ENCODE peak calls at places on chromosomes 2 and 18, in four cellular contexts. One of them, this sample, is unnamed. For H3K4me1, the result is how much of the 10 kb centered on the place peaks cover.

GRCh38 chr2:63050916-63051794 is 525 bp downstream of the OTX1 start:
- DNase-seq in stomach: no peak
- DNase-seq in kidney: peak
- DNase-seq in A549: no peak
- DNase-seq in this sample: no peak

GRCh38 chr2:187593697-187594096 is 39.5 kb upstream of the TFPI start:
- DNase-seq in stomach: no peak
- DNase-seq in kidney: no peak
- DNase-seq in A549: no peak
- DNase-seq in this sample: no peak

GRCh38 chr2:35356332-35356731 is 999.2 kb upstream of the CRIM1 start:
- DNase-seq in stomach: no peak
- DNase-seq in kidney: no peak
- DNase-seq in A549: no peak
- DNase-seq in this sample: no peak

GRCh38 chr2:174829550-174829949 is 65.3 kb upstream of the CHRNA1 start:
- DNase-seq in stomach: no peak
- DNase-seq in kidney: no peak
- DNase-seq in A549: no peak
- DNase-seq in this sample: no peak

GRCh38 chr18:8623549-8624106 is 14.4 kb downstream of the RAB12 start:
- DNase-seq in stomach: no peak
- DNase-seq in kidney: peak
- DNase-seq in A549: no peak
- DNase-seq in this sample: no peak

GRCh38 chr2:132279930-132280615 is 118.3 kb upstream of the ANKRD30BL start:
- DNase-seq in stomach: no peak
- DNase-seq in kidney: no peak
- DNase-seq in A549: no peak
- DNase-seq in this sample: no peak

GRCh38 chr2:9365498-9366019 is 57.8 kb downstream of the ITGB1BP1 start:
- DNase-seq in stomach: no peak
- DNase-seq in kidney: no peak
- DNase-seq in A549: no peak
- DNase-seq in this sample: no peak

GRCh38 chr2:105378921-105379383 is 19.9 kb downstream of the FHL2 start:
- DNase-seq in stomach: no peak
- DNase-seq in kidney: no peak
- DNase-seq in A549: no peak
- DNase-seq in this sample: no peak

GRCh38 chr2:70936979-70937811 is 1.5 kb downstream of the ATP6V1B1 start:
- DNase-seq in stomach: no peak
- DNase-seq in kidney: no peak
- DNase-seq in A549: no peak
- DNase-seq in this sample: peak

GRCh38 chr2:67581751-67582150 is 184.6 kb downstream of the ETAA1 start:
- DNase-seq in stomach: no peak
- DNase-seq in kidney: no peak
- DNase-seq in A549: no peak
- DNase-seq in this sample: no peak

GRCh38 chr2:157052685-157053224 is 204.8 kb upstream of the GALNT5 start:
- DNase-seq in stomach: no peak
- DNase-seq in kidney: no peak
- DNase-seq in A549: peak
- DNase-seq in this sample: no peak

GRCh38 chr18:62447652-62448051 is 75.2 kb upstream of the ZCCHC2 start:
- DNase-seq in stomach: no peak
- DNase-seq in kidney: no peak
- DNase-seq in A549: no peak
- DNase-seq in this sample: no peak

GRCh38 chr2:177164584-177165052 is 48.0 kb upstream of the HNRNPA3 start:
- DNase-seq in stomach: peak
- DNase-seq in kidney: peak
- DNase-seq in A549: peak
- DNase-seq in this sample: peak

GRCh38 chr2:177165103-177165583 is 47.5 kb upstream of the HNRNPA3 start:
- DNase-seq in stomach: no peak
- DNase-seq in kidney: no peak
- DNase-seq in A549: peak
- DNase-seq in this sample: peak

GRCh38 chr2:177164131-177164530 is 48.5 kb upstream of the HNRNPA3 start:
- DNase-seq in stomach: no peak
- DNase-seq in kidney: no peak
- DNase-seq in A549: no peak
- DNase-seq in this sample: no peak

GRCh38 chr2:177165731-177166711 is 46.6 kb upstream of the HNRNPA3 start:
- DNase-seq in stomach: no peak
- DNase-seq in kidney: no peak
- DNase-seq in A549: peak
- DNase-seq in this sample: no peak

DNA sequence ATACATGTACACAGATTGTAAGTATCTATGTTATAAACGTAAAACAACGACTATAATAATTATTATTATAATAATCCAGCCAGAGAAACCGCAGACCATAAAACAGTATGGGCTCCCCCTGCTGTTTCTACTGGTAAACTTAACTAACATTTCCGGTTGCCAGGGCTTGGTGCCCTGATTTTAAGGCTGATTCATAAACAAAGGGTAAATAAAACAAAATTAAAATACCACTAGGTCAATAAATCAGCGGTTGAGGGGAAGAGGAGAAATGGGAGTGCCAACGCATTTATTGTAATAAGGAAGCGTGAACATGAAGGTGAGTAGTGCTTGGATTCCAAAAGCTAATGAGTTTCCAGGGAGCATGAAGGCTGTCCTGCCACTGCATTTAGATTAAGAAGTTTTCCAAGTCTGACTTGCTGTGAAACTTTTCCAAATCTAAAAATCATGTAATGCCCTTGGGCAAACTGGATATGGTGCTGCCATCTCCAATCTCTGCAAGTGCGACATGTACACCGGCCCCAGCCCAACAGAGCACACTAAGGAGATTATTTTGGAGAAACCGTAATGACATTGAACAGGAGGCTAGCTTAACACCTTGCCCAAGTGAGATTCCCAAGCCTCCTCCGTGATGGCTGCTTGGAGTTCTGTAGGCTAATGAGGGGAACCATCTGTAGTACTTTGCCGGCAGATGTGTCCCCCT is 50.7 kb upstream of the HNRNPA3 start:
- DNase-seq in stomach: no peak
- DNase-seq in kidney: no peak
- DNase-seq in A549: peak
- DNase-seq in this sample: no peak
- TF ChIP-seq CTCF in stomach: no peak
- TF ChIP-seq CTCF in kidney: peak
- TF ChIP-seq CTCF in A549: peak
- TF ChIP-seq CTCF in this sample: no peak

DNA sequence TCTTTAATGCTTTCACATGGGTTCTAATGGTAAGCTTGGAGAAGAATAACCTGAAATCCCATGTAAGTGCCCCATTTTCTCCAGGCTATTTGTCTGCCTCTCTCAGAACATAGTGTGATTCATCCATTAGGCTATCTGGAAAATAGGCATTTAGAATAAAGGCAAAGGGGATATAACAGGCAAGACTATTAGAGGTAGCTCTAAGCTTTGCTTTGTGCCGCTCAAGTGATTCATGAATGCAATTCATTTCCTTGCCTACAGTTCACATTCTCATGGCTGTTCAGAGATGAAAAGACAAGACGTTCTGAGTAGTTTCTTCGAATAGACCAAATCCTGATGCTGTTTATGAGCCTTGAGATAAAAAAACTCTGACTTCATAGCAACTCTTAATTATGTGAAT is 101.7 kb downstream of the ANKRD44 start:
- DNase-seq in stomach: no peak
- DNase-seq in kidney: no peak
- DNase-seq in A549: no peak
- DNase-seq in this sample: no peak
- H3K4me1 ChIP-seq in stomach: half or more
- H3K4me1 ChIP-seq in kidney: under half
- H3K4me1 ChIP-seq in A549: under half
- H3K4me1 ChIP-seq in this sample: half or more

DNA sequence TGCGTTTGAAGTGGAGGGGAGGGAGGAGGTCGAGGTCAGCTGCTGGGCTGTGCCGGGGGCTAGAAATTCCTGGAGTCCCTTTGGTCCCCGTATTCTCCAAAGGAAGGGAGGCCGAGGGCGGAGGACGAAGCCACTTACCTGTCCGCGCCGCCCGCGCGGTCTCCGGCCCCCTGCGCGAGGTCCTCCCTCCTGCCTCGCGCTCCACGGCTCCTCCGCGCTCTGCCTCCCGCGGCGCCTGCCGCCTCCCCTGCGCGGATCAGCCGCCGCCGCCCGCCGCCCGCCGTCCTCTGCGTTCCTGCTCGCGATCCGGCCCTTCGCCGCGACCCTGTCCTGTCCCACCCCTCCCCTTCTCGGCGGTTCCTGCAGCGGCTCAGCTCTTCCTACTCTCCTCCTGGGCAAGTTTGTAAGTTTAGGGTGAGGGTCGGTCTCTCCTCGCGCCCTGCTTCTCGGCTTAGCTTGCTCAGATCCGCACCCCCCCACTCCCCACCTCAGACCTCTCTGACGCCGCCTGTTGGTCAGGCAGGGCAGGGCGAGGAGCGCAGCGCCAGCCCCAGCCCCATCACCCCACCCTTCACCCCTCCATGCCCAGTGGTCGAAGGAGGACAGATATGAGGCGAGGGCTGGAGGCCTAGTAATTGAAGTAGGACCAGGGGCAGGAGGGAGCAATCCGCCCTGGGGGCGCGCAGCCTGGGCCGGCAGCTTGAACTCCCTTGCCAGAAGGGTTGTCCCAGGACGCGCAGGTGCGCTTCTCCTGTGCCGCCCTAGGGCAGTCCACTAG is 9.7 kb upstream of the SKOR2 start:
- DNase-seq in stomach: no peak
- DNase-seq in kidney: no peak
- DNase-seq in A549: no peak
- DNase-seq in this sample: no peak
- TF ChIP-seq CTCF in stomach: no peak
- TF ChIP-seq CTCF in kidney: no peak
- TF ChIP-seq CTCF in A549: no peak
- TF ChIP-seq CTCF in this sample: no peak

DNA sequence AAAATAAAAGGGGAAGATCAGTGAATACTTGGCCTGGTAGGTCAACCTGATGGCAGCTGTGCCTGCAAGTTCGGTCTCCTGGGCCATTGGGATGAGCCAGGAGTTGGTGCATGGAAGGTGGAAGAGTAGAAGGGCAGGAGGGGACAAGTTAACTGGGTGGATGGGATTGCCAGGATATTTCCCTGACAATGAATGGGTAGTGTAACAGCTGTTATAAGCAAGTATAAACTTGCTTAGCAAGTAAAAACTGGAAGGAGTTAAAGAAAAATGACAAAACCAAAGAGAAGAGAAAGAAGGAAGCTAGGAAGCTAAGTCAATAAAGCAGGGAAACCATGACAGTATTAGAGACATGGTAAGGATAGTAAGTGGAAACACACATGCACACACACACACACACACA is 29.6 kb downstream of the MEP1B start:
- DNase-seq in stomach: no peak
- DNase-seq in kidney: no peak
- DNase-seq in A549: no peak
- DNase-seq in this sample: no peak
- H3K4me1 ChIP-seq in stomach: under half
- H3K4me1 ChIP-seq in kidney: under half
- H3K4me1 ChIP-seq in A549: under half
- H3K4me1 ChIP-seq in this sample: under half

This sample was measured in Peyer's patch.